ENCODE peak calls at places on chromosomes 5 and 9, in eight cellular contexts. U, E, H, V, K, L, G and T are unnamed samples.

GRCh38 chr9:81521892-81522291 is 167.5 kb downstream of the TLE1 start:
- DNase-seq in E (no peak), K (no peak), V (no peak), G (no peak), U (no peak), H (peak; percentile 17), L (no peak), T (peak; percentile 56)

GRCh38 chr9:110923601-110924000 is 114.7 kb downstream of the LPAR1 start:
- DNase-seq in E (peak; percentile 3), V (peak; percentile 20), K (no peak), H (no peak), U (peak; percentile 61), L (no peak), G (peak; percentile 56), T (no peak)

GRCh38 chr9:15389173-15389572 is 33.5 kb upstream of the SNAPC3 start:
- DNase-seq in E (no peak), H (no peak), K (no peak), U (peak; percentile 28), G (no peak), L (no peak), V (no peak), T (no peak)

GRCh38 chr5:132224721-132225120 is 2.9 kb downstream of the P4HA2 start:
- DNase-seq in U (peak; percentile 48), G (no peak), K (peak; percentile 28), L (no peak), V (no peak), E (no peak), H (no peak), T (no peak)

GRCh38 chr5:140794594-140795258 is at the start of gene PCDHA2:
- DNase-seq in V (peak; percentile 65), G (peak; percentile 5), K (no peak), U (no peak), H (no peak), L (no peak), E (no peak), T (no peak)

GRCh38 chr9:93198117-93198838 is 14.3 kb downstream of the WNK2 start:
- DNase-seq in G (no peak), H (no peak), E (peak; percentile 57), V (no peak), U (no peak), K (no peak), L (peak; percentile 15), T (no peak)

GRCh38 chr9:18314321-18314720 is 159.6 kb upstream of the ADAMTSL1 start:
- DNase-seq in V (no peak), E (no peak), U (peak; percentile 10), L (no peak), H (no peak), K (peak; percentile 58), G (no peak), T (no peak)

GRCh38 chr5:90356612-90357011 is 52.9 kb downstream of the CETN3 start:
- DNase-seq in E (no peak), V (no peak), H (no peak), K (peak; percentile 22), U (no peak), L (no peak), G (peak; percentile 52), T (no peak)

GRCh38 chr5:96870094-96871021 is 5.9 kb upstream of the ERAP2 start:
- DNase-seq in G (no peak), U (no peak), L (peak; percentile 43), H (peak; percentile 24), V (no peak), K (peak; percentile 25), E (no peak), T (peak; percentile 75)

GRCh38 chr5:36173426-36173825 is 21.5 kb downstream of the SKP2 start:
- DNase-seq in V (no peak), L (no peak), G (no peak), U (no peak), E (no peak), H (no peak), K (no peak), T (no peak)

GRCh38 chr9:83030391-83031107 is 32.4 kb downstream of the RASEF start:
- DNase-seq in K (peak; percentile 12), H (no peak), L (no peak), G (no peak), U (no peak), V (no peak), E (no peak), T (no peak)

GRCh38 chr5:11126844-11127243 is 365.8 kb upstream of the DAP start:
- DNase-seq in G (no peak), H (no peak), E (no peak), V (no peak), L (no peak), K (no peak), U (no peak), T (no peak)

GRCh38 chr9:36928670-36929349 is 105.3 kb downstream of the PAX5 start:
- DNase-seq in H (peak; percentile 65), L (no peak), V (peak; percentile 36), G (no peak), U (peak; percentile 25), E (peak; percentile 89), K (peak; percentile 88), T (peak; percentile 76)

GRCh38 chr9:36832232-36832795 is 201.8 kb downstream of the PAX5 start:
- DNase-seq in K (no peak), V (no peak), E (peak; percentile 62), G (no peak), U (no peak), H (no peak), L (no peak), T (no peak)

GRCh38 chr5:154654484-154655375 is 100.4 kb upstream of the LARP1 start:
- DNase-seq in H (no peak), L (no peak), E (no peak), V (no peak), U (no peak), K (peak; percentile 47), G (no peak), T (no peak)

GRCh38 chr5:15938961-15939360 is 240.6 kb downstream of the MARCHF11 start:
- DNase-seq in V (no peak), H (peak; percentile 37), E (peak; percentile 96), L (no peak), U (peak; percentile 93), G (peak; percentile 77), K (peak; percentile 95), T (peak; percentile 33)

GRCh38 chr9:32247173-32247572 is 137.3 kb upstream of the ACO1 start:
- DNase-seq in U (no peak), H (no peak), G (no peak), K (no peak), V (no peak), E (no peak), L (no peak), T (no peak)

GRCh38 chr9:278651-279050 is 64.0 kb downstream of the DOCK8 start:
- DNase-seq in K (no peak), L (no peak), H (no peak), U (no peak), E (no peak), G (no peak), V (no peak), T (no peak)

GRCh38 chr5:1718669-1719068 is 81.0 kb downstream of the MRPL36 start:
- DNase-seq in L (peak; percentile 45), K (no peak), V (no peak), E (no peak), U (no peak), H (peak; percentile 8), G (peak; percentile 9), T (no peak)

GRCh38 chr9:12464910-12465512 is 228.2 kb upstream of the TYRP1 start:
- DNase-seq in H (peak; percentile 46), V (peak; percentile 53), U (peak; percentile 10), L (peak; percentile 33), G (peak; percentile 38), K (no peak), E (no peak), T (no peak)

GRCh38 chr9:128771094-128771721 is 519 bp downstream of the ZER1 start:
- DNase-seq in G (peak; percentile 12), K (peak; percentile 7), E (peak; percentile 72), U (peak; percentile 12), V (peak; percentile 53), H (peak; percentile 22), L (peak; percentile 20), T (peak; percentile 37)

GRCh38 chr5:38258037-38258318 is 381 bp upstream of the EGFLAM start:
- DNase-seq in E (no peak), K (no peak), V (peak; percentile 6), G (no peak), H (no peak), U (no peak), L (no peak), T (no peak)
- H2AFZ ChIP-seq in E (no peak overlapping the region), K (peak overlapping the region; percentile 51), V (peak overlapping the region; percentile 89), G (no peak overlapping the region), H (no peak overlapping the region), U (no peak overlapping the region), L (no peak overlapping the region), T (no peak overlapping the region)

GRCh38 chr9:71758277-71758676 is 10.0 kb downstream of the CEMIP2 start:
- DNase-seq in G (no peak), H (peak; percentile 67), E (no peak), K (no peak), V (no peak), U (no peak), L (no peak), T (no peak)
- H4K20me1 ChIP-seq in G (no peaks in the 10 kb centered on the region), H (peaks cover 18% of the 10 kb centered on the region), E (peaks cover 49% of the 10 kb centered on the region), K (peaks cover 61% of the 10 kb centered on the region), V (peaks cover 19% of the 10 kb centered on the region), U (peaks cover 46% of the 10 kb centered on the region), L (no peaks in the 10 kb centered on the region), T (no peaks in the 10 kb centered on the region)

DNA sequence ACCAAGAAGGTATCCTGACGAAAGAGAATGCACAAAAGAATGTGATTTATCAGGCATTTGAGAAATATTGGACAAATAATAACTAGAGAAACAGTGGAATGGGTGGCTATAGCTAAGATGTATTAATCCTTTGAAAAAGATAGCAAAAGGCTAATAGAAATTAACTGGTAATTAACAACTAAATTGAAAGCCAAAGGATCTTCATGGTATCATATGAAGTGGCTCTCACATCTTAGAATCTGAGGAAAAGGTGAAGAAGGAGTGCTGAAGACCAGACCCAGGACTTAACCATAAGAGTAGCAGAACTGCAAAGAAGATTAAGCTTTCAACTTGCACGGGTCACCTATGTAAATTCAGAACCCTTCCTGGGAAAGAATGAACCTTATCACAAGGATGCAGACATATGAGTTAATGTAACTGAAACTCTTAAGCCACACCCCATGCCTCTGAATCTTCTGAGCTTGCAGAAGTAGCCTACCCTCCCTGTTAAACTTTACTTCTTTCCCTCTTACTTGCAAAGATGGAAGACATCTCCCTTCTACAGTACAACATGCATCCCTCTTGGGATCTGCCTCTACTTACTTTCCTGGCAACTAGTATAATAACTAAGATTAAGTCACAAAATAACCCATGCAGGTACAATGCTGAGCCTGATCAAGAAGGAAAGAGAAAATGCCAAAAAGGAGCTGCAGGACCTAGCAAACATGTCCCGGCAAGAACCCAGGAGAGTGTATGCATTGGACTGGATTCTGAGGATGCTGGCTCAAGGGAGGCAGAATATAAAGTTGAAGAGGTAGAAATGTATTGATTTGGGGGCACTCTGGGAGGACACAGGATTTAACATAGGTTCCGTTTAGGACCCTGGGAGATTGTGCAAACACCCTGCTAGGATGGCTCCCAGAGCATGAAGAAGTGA is 395.5 kb upstream of the SLC30A5 start:
- DNase-seq in H (no peak), L (no peak), G (no peak), K (no peak), U (no peak), V (no peak), E (no peak), T (no peak)
- H2AFZ ChIP-seq in H (no peak overlapping the region), L (no peak overlapping the region), G (no peak overlapping the region), K (no peak overlapping the region), U (no peak overlapping the region), V (no peak overlapping the region), E (no peak overlapping the region), T (no peak overlapping the region)

DNA sequence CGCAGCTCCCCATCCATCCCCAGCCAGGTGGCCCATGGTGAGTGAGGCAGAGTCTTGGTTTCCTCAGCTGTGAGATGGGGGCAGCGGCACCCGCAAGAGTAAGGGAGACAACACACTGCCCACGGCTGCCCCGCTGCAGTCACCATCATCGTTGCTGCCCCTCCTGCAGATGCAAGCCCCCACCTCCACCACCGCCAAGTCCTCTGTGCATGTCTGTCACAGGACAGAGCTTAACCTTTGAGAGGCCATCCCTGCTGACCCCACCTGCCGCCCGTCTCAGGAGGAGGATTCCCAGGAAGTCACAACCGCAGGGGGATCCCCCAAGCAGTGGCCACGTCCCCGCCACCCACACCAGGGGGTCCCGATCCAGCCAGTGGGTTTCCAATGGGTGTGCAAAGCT is 113.7 kb downstream of the VAV2 start:
- DNase-seq in V (no peak), G (no peak), K (no peak), H (no peak), E (no peak), L (no peak), U (no peak), T (no peak)
- H4K20me1 ChIP-seq in V (peaks cover 23% of the 10 kb centered on the region), G (no peaks in the 10 kb centered on the region), K (peaks cover 14% of the 10 kb centered on the region), H (no peaks in the 10 kb centered on the region), E (peaks cover 66% of the 10 kb centered on the region), L (no peaks in the 10 kb centered on the region), U (peaks cover 37% of the 10 kb centered on the region), T (no peaks in the 10 kb centered on the region)